ENCODE peak calls at places on chromosomes 12 and 14, in four cellular contexts. R is progenitor cell of endocrine pancreas; Z is activated CD4-positive, alpha-beta T cell treated with anti-CD3 and anti-CD28 coated beads, Interleukin-2, amount 10 ng/mL, durations not matched to agents 24 days and 14 days; H is ELF-1. M is an unnamed sample.

GRCh38 chr12:65278576-65279386 is at the start of gene MSRB3:
- DNase-seq in R (peak; percentile 61), Z (peak; percentile 70), H (peak; percentile 84), M (peak; percentile 92)

GRCh38 chr12:104569348-104570173 is 112.8 kb downstream of the CHST11 start:
- DNase-seq in R (no peak), Z (peak; percentile 86), H (no peak), M (no peak)

GRCh38 chr12:126509587-126509986 is 1444.4 kb downstream of the AACS start:
- DNase-seq in R (no peak), Z (no peak), H (no peak), M (peak; percentile 55)

GRCh38 chr14:94079891-94080605 is 954 bp downstream of the DDX24 start:
- DNase-seq in R (no peak), Z (peak; percentile 68), H (no peak), M (peak; percentile 15)

GRCh38 chr14:74085047-74085637 is 386 bp downstream of the LIN52 start:
- DNase-seq in R (peak; percentile 14), Z (no peak), H (peak; percentile 70), M (peak; percentile 77)

GRCh38 chr14:63203618-63204406 is 431 bp upstream of the RHOJ start:
- DNase-seq in R (peak; percentile 20), Z (no peak), H (peak; percentile 78), M (peak; percentile 93)

GRCh38 chr12:12880537-12880936 is 10.8 kb upstream of the GPRC5A start:
- DNase-seq in R (no peak), Z (peak; percentile 70), H (no peak), M (no peak)

GRCh38 chr12:102769323-102769916 is 147.6 kb downstream of the PAH start:
- DNase-seq in R (peak; percentile 40), Z (peak; percentile 81), H (peak; percentile 66), M (peak; percentile 84)

GRCh38 chr12:122862872-122863701 is 27.8 kb downstream of the HIP1R start:
- DNase-seq in R (no peak), Z (no peak), H (peak; percentile 82), M (peak; percentile 40)

GRCh38 chr14:77544571-77544970 is 46.0 kb upstream of the ISM2 start:
- DNase-seq in R (no peak), Z (no peak), H (peak; percentile 9), M (no peak)

GRCh38 chr14:93937519-93937918 is 10.4 kb downstream of the FAM181A start:
- DNase-seq in R (no peak), Z (no peak), H (no peak), M (no peak)

GRCh38 chr12:94621662-94622359 is 28.5 kb downstream of the TMCC3 start:
- DNase-seq in R (no peak), Z (peak; percentile 82), H (no peak), M (no peak)

GRCh38 chr12:75738486-75738885 is 227.1 kb upstream of the KRR1 start:
- DNase-seq in R (no peak), Z (peak; percentile 64), H (no peak), M (no peak)